ENCODE peak calls at places on chromosomes 11 and 22, in eight cellular contexts. M, I, S, Q, U, D, B and E are unnamed samples.

GRCh38 chr11:832529-833113 is at the start of gene CD151:
- DNase-seq in M (peak), I (peak), S (peak), Q (peak), U (no peak), D (no peak), B (peak), E (no peak)

GRCh38 chr11:57406337-57406904 is 16.0 kb upstream of the PRG2 start:
- DNase-seq in M (no peak), I (no peak), S (peak), Q (no peak), U (peak), D (no peak), B (no peak), E (no peak)

GRCh38 chr11:86660011-86660595 is 12.3 kb downstream of the ME3 start:
- DNase-seq in M (no peak), I (no peak), S (no peak), Q (no peak), U (no peak), D (no peak), B (no peak), E (no peak)

GRCh38 chr11:72085836-72086475 is 5.3 kb downstream of the LRRC51 start:
- DNase-seq in M (no peak), I (no peak), S (no peak), Q (no peak), U (no peak), D (no peak), B (no peak), E (no peak)

GRCh38 chr11:70584786-70585545 is 186.6 kb downstream of the CTTN start:
- DNase-seq in M (no peak), I (no peak), S (no peak), Q (no peak), U (no peak), D (no peak), B (no peak), E (no peak)

GRCh38 chr22:46057762-46058420 is 80.9 kb upstream of the WNT7B start:
- DNase-seq in M (no peak), I (peak), S (peak), Q (peak), U (peak), D (no peak), B (peak), E (no peak)

GRCh38 chr11:123457187-123457770 is 27.2 kb downstream of the GRAMD1B start:
- DNase-seq in M (no peak), I (no peak), S (no peak), Q (peak), U (peak), D (no peak), B (no peak), E (no peak)

GRCh38 chr22:48886604-48887393 is 940.9 kb downstream of the BRD1 start:
- DNase-seq in M (no peak), I (no peak), S (no peak), Q (no peak), U (peak), D (no peak), B (no peak), E (no peak)

GRCh38 chr11:126474888-126475626 is 119.6 kb downstream of the ST3GAL4 start:
- DNase-seq in M (no peak), I (no peak), S (no peak), Q (no peak), U (no peak), D (no peak), B (no peak), E (no peak)

GRCh38 chr11:8233691-8234424 is 29.8 kb downstream of the LMO1 start:
- DNase-seq in M (peak), I (no peak), S (no peak), Q (peak), U (no peak), D (no peak), B (no peak), E (no peak)

GRCh38 chr11:8086001-8086479 is 5.0 kb downstream of the TUB start:
- DNase-seq in M (no peak), I (no peak), S (no peak), Q (no peak), U (no peak), D (no peak), B (no peak), E (no peak)

GRCh38 chr11:130428271-130428670 is at the start of gene ADAMTS8:
- DNase-seq in M (no peak), I (no peak), S (no peak), Q (no peak), U (no peak), D (no peak), B (no peak), E (no peak)

GRCh38 chr11:76007179-76007578 is 192.2 kb downstream of the UVRAG start:
- DNase-seq in M (no peak), I (no peak), S (no peak), Q (no peak), U (no peak), D (no peak), B (no peak), E (no peak)

GRCh38 chr11:73538381-73538872 is 59.5 kb downstream of the FAM168A start:
- DNase-seq in M (no peak), I (no peak), S (no peak), Q (no peak), U (no peak), D (no peak), B (no peak), E (no peak)

GRCh38 chr11:44760917-44761545 is 34.3 kb downstream of the TSPAN18 start:
- DNase-seq in M (peak), I (peak), S (no peak), Q (peak), U (no peak), D (no peak), B (no peak), E (no peak)

GRCh38 chr11:71558996-71559395 is 6.4 kb upstream of the KRTAP5-10 start:
- DNase-seq in M (no peak), I (no peak), S (no peak), Q (no peak), U (no peak), D (no peak), B (no peak), E (no peak)

GRCh38 chr11:697028-697491 is 1.4 kb downstream of the TMEM80 start:
- DNase-seq in M (no peak), I (no peak), S (peak), Q (peak), U (no peak), D (no peak), B (no peak), E (no peak)

GRCh38 chr11:124754309-124754708 is 2.3 kb upstream of the VSIG2 start:
- DNase-seq in M (no peak), I (no peak), S (no peak), Q (no peak), U (no peak), D (no peak), B (no peak), E (no peak)

GRCh38 chr11:129167315-129167714 is 24.8 kb downstream of the ARHGAP32 start:
- DNase-seq in M (no peak), I (no peak), S (no peak), Q (no peak), U (no peak), D (no peak), B (no peak), E (no peak)

GRCh38 chr11:121451982-121452608 is at the start of gene SORL1:
- DNase-seq in M (peak), I (peak), S (peak), Q (peak), U (peak), D (no peak), B (peak), E (no peak)

GRCh38 chr22:45599836-45600577 is 71.6 kb upstream of the ATXN10 start:
- DNase-seq in M (no peak), I (no peak), S (no peak), Q (no peak), U (no peak), D (no peak), B (no peak), E (no peak)

GRCh38 chr22:19745155-19746133 is 15.1 kb upstream of the TBX1 start:
- DNase-seq in M (no peak), I (no peak), S (no peak), Q (peak), U (no peak), D (no peak), B (no peak), E (no peak)

GRCh38 chr22:24803064-24803542 is 2.9 kb upstream of the SGSM1 start:
- DNase-seq in M (peak), I (peak), S (peak), Q (no peak), U (peak), D (no peak), B (peak), E (no peak)

GRCh38 chr11:63518548-63518947 is 12.7 kb downstream of the LGALS12 start:
- DNase-seq in M (no peak), I (no peak), S (no peak), Q (no peak), U (no peak), D (no peak), B (no peak), E (no peak)

GRCh38 chr11:119694334-119694733 is 34.7 kb downstream of the NECTIN1 start:
- DNase-seq in M (peak), I (peak), S (peak), Q (no peak), U (peak), D (no peak), B (peak), E (no peak)

GRCh38 chr22:43305806-43306205 is 37.4 kb downstream of the SCUBE1 start:
- DNase-seq in M (no peak), I (no peak), S (no peak), Q (no peak), U (no peak), D (no peak), B (no peak), E (no peak)

GRCh38 chr11:8807544-8808225 is 103.3 kb upstream of the AKIP1 start:
- DNase-seq in M (no peak), I (peak), S (peak), Q (peak), U (peak), D (no peak), B (no peak), E (no peak)

GRCh38 chr11:111207213-111207612 is 38.3 kb upstream of the POU2AF2 start:
- DNase-seq in M (no peak), I (no peak), S (no peak), Q (no peak), U (no peak), D (no peak), B (no peak), E (no peak)

GRCh38 chr11:14420223-14420622 is 61.2 kb upstream of the RRAS2 start:
- DNase-seq in M (no peak), I (no peak), S (no peak), Q (no peak), U (no peak), D (no peak), B (no peak), E (no peak)

GRCh38 chr22:44543781-44544181 is 45.7 kb upstream of the RTL6 start:
- DNase-seq in M (no peak), I (no peak), S (no peak), Q (no peak), U (no peak), D (no peak), B (no peak), E (no peak)

GRCh38 chr11:629237-629583 is 2.2 kb upstream of the SCT start:
- DNase-seq in M (no peak), I (no peak), S (no peak), Q (peak), U (no peak), D (no peak), B (no peak), E (no peak)

GRCh38 chr11:81071641-81072040 is 1630.8 kb upstream of the TENM4 start:
- DNase-seq in M (no peak), I (no peak), S (no peak), Q (no peak), U (no peak), D (no peak), B (no peak), E (no peak)

GRCh38 chr11:128859563-128860441 is 7.3 kb downstream of the KCNJ1 start:
- DNase-seq in M (peak), I (peak), S (peak), Q (peak), U (peak), D (no peak), B (peak), E (peak)

GRCh38 chr11:126384449-126385070 is 29.1 kb downstream of the ST3GAL4 start:
- DNase-seq in M (no peak), I (no peak), S (no peak), Q (no peak), U (no peak), D (no peak), B (peak), E (no peak)

GRCh38 chr22:43188829-43189545 is 2.1 kb upstream of the TTLL12 start:
- DNase-seq in M (no peak), I (no peak), S (no peak), Q (no peak), U (no peak), D (no peak), B (no peak), E (no peak)

GRCh38 chr11:111941963-111942362 is 4.8 kb downstream of the DIXDC1 start:
- DNase-seq in M (no peak), I (no peak), S (no peak), Q (peak), U (no peak), D (no peak), B (no peak), E (no peak)

GRCh38 chr22:18927573-18927972 is 8.5 kb downstream of the PRODH start:
- DNase-seq in M (no peak), I (no peak), S (no peak), Q (no peak), U (no peak), D (no peak), B (no peak), E (no peak)

GRCh38 chr22:23110922-23111527 is 30.8 kb downstream of the RSPH14 start:
- DNase-seq in M (no peak), I (no peak), S (no peak), Q (no peak), U (no peak), D (no peak), B (no peak), E (no peak)

GRCh38 chr11:97537407-97538150 is 1147.8 kb downstream of the JRKL start:
- DNase-seq in M (no peak), I (no peak), S (no peak), Q (no peak), U (no peak), D (no peak), B (no peak), E (no peak)

GRCh38 chr22:38755155-38755910 is 465 bp downstream of the SUN2 start:
- DNase-seq in M (peak), I (peak), S (peak), Q (peak), U (peak), D (peak), B (peak), E (peak)
- TF ChIP-seq POLR2A in M (peak), I (no peak), S (peak), Q (peak), U (no peak), D (peak), B (peak), E (peak)

DNA sequence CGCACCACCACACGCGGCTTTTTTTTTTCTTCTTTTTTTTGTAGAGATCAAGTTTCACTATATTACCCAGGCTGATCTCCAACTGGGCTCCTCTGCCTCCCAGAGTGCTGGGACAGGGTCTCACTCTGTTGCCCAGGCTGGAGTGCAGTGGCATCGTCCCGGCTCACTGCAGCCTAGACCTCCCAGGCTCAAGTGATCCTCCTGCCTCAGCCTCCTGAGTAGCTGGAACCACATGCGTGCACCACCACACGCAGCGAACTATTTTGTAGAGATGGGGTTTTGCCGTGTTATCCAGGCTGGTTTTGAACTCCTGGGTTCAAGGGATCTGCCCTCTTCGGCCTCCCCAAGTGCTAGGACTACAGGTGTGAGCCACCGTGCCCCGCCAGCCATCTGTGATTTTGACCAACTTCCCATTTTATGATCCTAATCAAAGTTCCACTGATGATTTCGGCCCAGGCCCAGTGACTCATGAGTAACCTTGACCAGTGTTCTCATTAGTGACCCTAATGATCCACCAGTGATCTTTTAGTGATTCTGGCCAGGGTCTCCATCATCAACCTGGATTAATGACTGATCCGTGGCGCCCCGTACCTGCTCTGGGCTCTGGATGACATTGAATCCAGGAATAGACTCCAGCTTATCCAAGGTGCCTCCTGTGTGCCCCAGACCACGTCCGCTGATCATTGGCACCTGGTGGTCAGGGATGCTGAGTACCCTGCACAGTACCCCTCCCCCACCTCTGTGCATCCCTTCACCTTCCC is 1.7 kb downstream of the TYMP start:
- DNase-seq in M (no peak), I (no peak), S (no peak), Q (no peak), U (no peak), D (no peak), B (no peak), E (no peak)
- H3K4me3 ChIP-seq in M (no peak), I (peak), S (no peak), Q (no peak), U (peak), D (no peak), B (no peak), E (peak)

GRCh38 chr11:101914737-101915426 is at the start of gene CEP126:
- DNase-seq in M (peak), I (peak), S (peak), Q (peak), U (peak), D (peak), B (peak), E (peak)

GRCh38 chr11:101915811-101916291 is 471 bp downstream of the ANGPTL5 start:
- DNase-seq in M (peak), I (no peak), S (no peak), Q (no peak), U (no peak), D (no peak), B (no peak), E (no peak)

GRCh38 chr11:101914349-101914736 is 467 bp upstream of the CEP126 start:
- DNase-seq in M (no peak), I (no peak), S (no peak), Q (no peak), U (no peak), D (no peak), B (no peak), E (no peak)

GRCh38 chr11:101912823-101913284 is 2.0 kb upstream of the CEP126 start:
- DNase-seq in M (peak), I (no peak), S (no peak), Q (no peak), U (no peak), D (no peak), B (no peak), E (no peak)

DNA sequence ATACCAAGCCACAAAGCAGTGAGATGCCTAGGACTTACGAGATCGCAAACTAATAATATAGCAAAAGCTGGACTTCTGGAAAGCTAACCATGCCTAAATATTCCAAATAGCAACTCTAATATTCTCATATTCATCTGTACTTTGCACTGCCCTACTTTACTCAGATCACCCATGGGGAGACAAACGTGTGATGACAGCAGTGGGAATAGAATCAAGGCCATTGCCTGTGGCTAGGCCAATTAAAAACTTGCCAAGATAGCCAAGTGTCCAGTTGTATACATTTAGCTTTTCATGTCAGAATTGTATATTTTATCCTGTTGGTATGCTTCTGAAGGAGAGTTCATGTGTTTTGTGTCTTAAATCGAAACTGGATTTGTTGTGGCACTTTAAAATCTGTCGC is 1.2 kb upstream of the CEP126 start:
- DNase-seq in M (no peak), I (no peak), S (no peak), Q (no peak), U (no peak), D (no peak), B (no peak), E (no peak)
- TF ChIP-seq POLR2A in M (no peak), I (no peak), S (no peak), Q (no peak), U (no peak), D (no peak), B (no peak), E (no peak)

GRCh38 chr22:35230417-35230816 is 26.9 kb upstream of the HMGXB4 start:
- DNase-seq in M (no peak), I (no peak), S (no peak), Q (no peak), U (no peak), D (no peak), B (no peak), E (no peak)
- H3K4me3 ChIP-seq in M (peak), I (no peak), S (no peak), Q (no peak), U (no peak), D (no peak), B (no peak), E (no peak)

DNA sequence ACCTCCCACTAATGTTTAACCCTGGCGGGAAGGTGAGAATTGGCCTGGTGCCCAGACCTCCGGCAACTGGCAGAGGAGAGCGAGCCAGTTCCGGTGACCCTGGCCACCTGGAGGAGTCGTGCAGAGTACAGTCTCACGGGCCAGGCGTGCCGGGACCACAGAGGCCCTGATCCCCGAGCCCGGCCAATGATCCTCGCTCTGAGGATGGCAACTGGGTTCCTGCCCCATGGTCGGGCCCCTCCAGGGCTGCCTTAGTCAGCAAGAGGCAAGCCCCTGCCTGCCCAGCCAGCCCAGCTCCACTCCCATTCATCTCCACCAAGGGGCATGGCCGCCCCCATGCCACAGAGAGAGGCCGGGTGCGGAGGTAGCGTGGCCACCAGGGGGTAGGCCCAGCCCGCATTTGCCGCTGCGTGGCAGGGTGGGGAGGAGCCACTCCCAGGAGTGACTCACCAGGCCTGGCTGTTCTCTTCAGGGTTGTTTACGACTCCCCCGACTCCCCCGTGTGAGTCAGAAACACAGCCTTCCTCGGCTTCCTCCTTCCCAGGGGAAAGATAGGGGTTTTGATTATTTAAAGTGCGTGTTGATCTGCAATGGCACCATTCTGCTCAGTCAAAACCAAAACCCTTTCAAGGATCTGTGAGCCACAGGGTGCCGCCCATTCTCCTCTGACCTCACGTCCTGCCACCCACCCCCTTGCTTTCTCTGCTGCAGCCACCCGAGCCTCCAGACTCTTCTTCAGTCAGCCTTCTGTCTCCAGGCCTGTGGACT is at the start of gene SLC25A45:
- DNase-seq in M (peak), I (peak), S (peak), Q (peak), U (peak), D (peak), B (peak), E (peak)
- TF ChIP-seq POLR2A in M (no peak), I (no peak), S (peak), Q (peak), U (no peak), D (no peak), B (peak), E (no peak)